ENCODE peak calls at places on chromosome 1, in four cellular contexts. L, P, E and Z are unnamed samples.
A peak's percentile ranks its signal among the peaks of the same experiment; 100 is the strongest.

GRCh38 chr1:206580438-206581113 is 31.7 kb downstream of the EIF2D start:
- DNase-seq in E (no peak), L (no peak), P (no peak), Z (no peak)

GRCh38 chr1:207826557-207827487 is 75.0 kb downstream of the CD46 start:
- DNase-seq in E (peak; percentile 90), L (no peak), P (no peak), Z (no peak)

GRCh38 chr1:53391982-53392381 is 64.1 kb upstream of the LRP8 start:
- DNase-seq in E (no peak), L (no peak), P (no peak), Z (no peak)

GRCh38 chr1:86052948-86053698 is 103.4 kb downstream of the COL24A1 start:
- DNase-seq in E (no peak), P (no peak), L (no peak), Z (no peak)

GRCh38 chr1:112714313-112715263 is 544 bp downstream of the PPM1J start:
- DNase-seq in E (no peak), P (peak; percentile 45), L (no peak), Z (peak; percentile 74)

GRCh38 chr1:46084553-46085448 is 47.6 kb downstream of the PIK3R3 start:
- DNase-seq in P (no peak), L (no peak), E (no peak), Z (no peak)

GRCh38 chr1:100036718-100037664 is 67.2 kb downstream of the SLC35A3 start:
- DNase-seq in L (no peak), E (peak; percentile 48), P (no peak), Z (no peak)

GRCh38 chr1:59025898-59026426 is 242.1 kb upstream of the JUN start:
- DNase-seq in L (peak; percentile 85), E (no peak), P (no peak), Z (no peak)

GRCh38 chr1:5728956-5729355 is 263.3 kb downstream of the NPHP4 start:
- DNase-seq in L (no peak), E (no peak), P (no peak), Z (no peak)

GRCh38 chr1:110255388-110255787 is 45.3 kb downstream of the KCNC4 start:
- DNase-seq in P (no peak), E (no peak), L (no peak), Z (no peak)

GRCh38 chr1:41383094-41383852 is 22.0 kb downstream of the FOXO6 start:
- DNase-seq in L (no peak), E (no peak), P (no peak), Z (no peak)

GRCh38 chr1:76547916-76548315 is 319.4 kb upstream of the ST6GALNAC5 start:
- DNase-seq in E (no peak), P (no peak), L (no peak), Z (no peak)

GRCh38 chr1:63984257-63984626 is 210.4 kb downstream of the ROR1 start:
- DNase-seq in P (no peak), L (no peak), E (no peak), Z (no peak)

GRCh38 chr1:117732065-117732789 is 126.4 kb downstream of the TENT5C start:
- DNase-seq in E (no peak), P (no peak), L (no peak), Z (no peak)

GRCh38 chr1:222369991-222370910 is 177.7 kb downstream of the HHIPL2 start:
- DNase-seq in P (no peak), L (no peak), E (no peak), Z (no peak)

GRCh38 chr1:17061486-17062271 is 7.8 kb upstream of the SDHB start:
- DNase-seq in P (no peak), L (no peak), E (no peak), Z (no peak)

GRCh38 chr1:152495066-152495675 is 15.4 kb upstream of the LCE5A start:
- DNase-seq in L (no peak), E (peak; percentile 21), P (peak; percentile 44), Z (no peak)

GRCh38 chr1:34518146-34518545 is 236.7 kb upstream of the GJB5 start:
- DNase-seq in E (no peak), P (no peak), L (no peak), Z (no peak)

GRCh38 chr1:225427249-225428065 is at the start of gene LBR:
- DNase-seq in P (no peak), L (no peak), E (no peak), Z (no peak)

GRCh38 chr1:156508955-156509234 is 8.3 kb upstream of the MEF2D start:
- DNase-seq in P (no peak), L (no peak), E (no peak), Z (no peak)
- TF ChIP-seq CHD2 in P (no peak), L (no peak), E (no peak), Z (no peak)

GRCh38 chr1:91821126-91821868 is 64.7 kb downstream of the TGFBR3 start:
- DNase-seq in P (no peak), E (no peak), L (no peak), Z (no peak)

GRCh38 chr1:91817506-91817905 is 68.4 kb downstream of the TGFBR3 start:
- DNase-seq in E (no peak), L (no peak), P (no peak), Z (no peak)

GRCh38 chr1:91818713-91818975 is 67.3 kb downstream of the TGFBR3 start:
- DNase-seq in P (no peak), E (no peak), L (no peak), Z (no peak)

GRCh38 chr1:91816055-91816454 is 69.9 kb downstream of the TGFBR3 start:
- DNase-seq in E (no peak), L (no peak), P (no peak), Z (no peak)

GRCh38 chr1:91819038-91819788 is 66.7 kb downstream of the TGFBR3 start:
- DNase-seq in P (no peak), E (peak; percentile 44), L (no peak), Z (no peak)
- TF ChIP-seq ATF3 in P (no peak), E (no peak), L (no peak), Z (no peak)

GRCh38 chr1:89941110-89941770 is 53.7 kb upstream of the ZNF326 start:
- DNase-seq in P (peak; percentile 39), E (no peak), L (peak; percentile 24), Z (no peak)
- TF ChIP-seq RFX5 in P (no peak), E (no peak), L (no peak), Z (no peak)

GRCh38 chr1:2344744-2345296 is 46.5 kb downstream of the MORN1 start:
- DNase-seq in P (no peak), E (no peak), L (no peak), Z (no peak)

GRCh38 chr1:2342384-2343022 is 48.9 kb downstream of the MORN1 start:
- DNase-seq in P (no peak), L (no peak), E (no peak), Z (no peak)

GRCh38 chr1:2343023-2343935 is 48.1 kb downstream of the MORN1 start:
- DNase-seq in L (no peak), E (no peak), P (no peak), Z (no peak)

GRCh38 chr1:2345297-2346075 is 45.9 kb downstream of the MORN1 start:
- DNase-seq in E (no peak), L (no peak), P (peak; percentile 67), Z (no peak)

DNA sequence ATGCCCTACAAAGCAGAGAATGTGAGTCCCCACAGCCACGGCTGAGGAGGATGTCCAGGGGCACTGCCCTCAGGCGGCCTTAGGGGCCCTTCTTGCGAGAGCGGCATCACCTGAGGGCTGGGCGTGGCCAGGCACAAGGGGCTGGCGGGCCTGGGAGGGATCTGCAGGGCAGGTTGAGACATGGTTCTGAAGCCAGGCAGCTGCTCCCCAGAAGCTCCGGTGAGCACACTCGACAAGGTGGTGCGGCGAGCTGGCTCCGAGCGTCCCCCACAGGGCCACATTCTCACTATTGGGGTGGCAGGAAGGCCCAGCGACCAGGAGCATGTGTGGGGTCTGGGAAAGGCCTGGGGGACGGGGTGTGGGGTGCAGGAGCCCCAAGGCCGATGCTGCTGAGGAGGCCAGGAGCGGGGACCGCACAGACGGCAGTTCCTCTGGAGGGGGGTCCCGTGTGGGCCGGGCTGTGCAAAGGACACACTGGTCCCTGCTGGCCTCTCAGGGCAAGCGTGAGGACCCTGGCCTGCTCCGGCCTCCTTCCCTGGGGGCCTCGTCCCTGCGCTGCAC is 47.2 kb downstream of the MORN1 start:
- DNase-seq in E (no peak), L (no peak), P (no peak), Z (no peak)
- TF ChIP-seq CHD2 in E (no peak), L (no peak), P (no peak), Z (no peak)

GRCh38 chr1:244316986-244317655 is 134.6 kb downstream of the ADSS2 start:
- DNase-seq in P (no peak), E (no peak), L (no peak), Z (no peak)
- TF ChIP-seq ATF3 in P (no peak), E (no peak), L (no peak), Z (no peak)

GRCh38 chr1:97340951-97341350 is 579.9 kb downstream of the DPYD start:
- DNase-seq in L (no peak), E (no peak), P (no peak), Z (no peak)
- TF ChIP-seq RFX5 in L (no peak), E (no peak), P (no peak), Z (no peak)

DNA sequence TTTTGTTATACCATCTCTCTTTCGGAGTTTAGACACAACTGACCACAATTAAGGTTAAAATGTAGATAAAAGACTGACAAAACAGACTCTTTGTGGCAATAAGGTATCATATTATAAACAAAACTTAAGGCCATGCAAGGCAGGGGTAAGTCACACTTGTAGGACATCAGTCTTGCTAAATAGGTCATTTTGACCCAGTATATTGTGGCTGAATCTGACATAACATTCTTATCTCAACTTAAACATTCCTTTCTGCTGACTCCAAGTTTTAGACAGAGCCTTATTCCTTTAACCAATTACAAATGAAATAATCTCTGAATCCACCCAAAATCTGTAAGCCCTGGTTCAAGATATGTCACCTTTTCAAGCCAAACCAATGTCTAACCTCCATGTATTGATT is 733.4 kb upstream of the B3GALT2 start:
- DNase-seq in P (no peak), L (no peak), E (no peak), Z (no peak)
- TF ChIP-seq CHD2 in P (no peak), L (no peak), E (no peak), Z (no peak)

GRCh38 chr1:203368624-203369451 is 17.9 kb upstream of the FMOD start:
- DNase-seq in E (no peak), P (no peak), L (no peak), Z (no peak)
- TF ChIP-seq ATF3 in E (no peak), P (no peak), L (no peak), Z (no peak)

GRCh38 chr1:27960762-27961645 is 1.2 kb downstream of the XKR8 start:
- DNase-seq in E (no peak), P (no peak), L (no peak), Z (no peak)

GRCh38 chr1:27959792-27960603 is at the start of gene XKR8:
- DNase-seq in P (peak; percentile 87), E (peak; percentile 23), L (peak; percentile 31), Z (peak; percentile 70)

GRCh38 chr1:27958513-27958912 is 1.3 kb upstream of the XKR8 start:
- DNase-seq in P (no peak), L (no peak), E (no peak), Z (no peak)

GRCh38 chr1:27963393-27963792 is 3.6 kb downstream of the XKR8 start:
- DNase-seq in P (no peak), E (no peak), L (no peak), Z (no peak)

DNA sequence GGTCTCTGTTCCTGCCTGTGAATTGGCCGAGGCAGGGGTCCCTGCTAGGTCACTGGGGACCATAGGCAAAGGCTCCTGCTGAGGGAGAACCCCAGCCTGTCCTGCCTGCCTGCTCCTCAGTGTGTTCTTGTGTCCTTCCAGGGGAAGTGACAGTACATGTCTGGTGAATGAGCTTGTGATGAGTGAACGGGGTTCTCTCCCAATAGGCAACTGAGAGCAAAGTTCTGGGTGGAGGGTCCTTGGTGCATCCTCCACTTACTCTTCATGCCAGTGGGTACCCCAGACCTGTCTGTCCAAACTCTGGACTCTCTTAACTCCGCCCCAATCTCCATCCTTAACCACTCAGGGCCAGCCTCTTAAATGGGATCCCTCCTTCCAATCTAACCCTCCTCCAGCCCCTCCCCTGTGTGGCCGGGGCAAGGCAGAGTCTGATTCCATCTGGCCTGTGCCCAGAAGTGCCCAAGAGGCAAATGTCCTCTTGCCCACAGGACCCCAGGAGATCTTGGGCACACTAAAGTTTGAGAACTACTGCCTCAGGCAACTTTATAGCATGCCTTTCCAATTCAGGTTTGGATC is 2.0 kb downstream of the XKR8 start:
- DNase-seq in E (no peak), P (no peak), L (no peak), Z (no peak)
- TF ChIP-seq RFX5 in E (no peak), P (no peak), L (no peak), Z (no peak)